ENCODE peak calls at places on chromosomes 13 and 19, in four cellular contexts. I is heart left ventricle, O is GM12892, U is uterus. Z is an unnamed sample.

GRCh38 chr13:95248953-95249352 is 52.3 kb downstream of the ABCC4 start:
- DNase-seq in I (no peak), O (no peak), U (no peak), Z (no peak)

GRCh38 chr13:93561553-93561952 is 334.9 kb downstream of the GPC6 start:
- DNase-seq in I (no peak), O (no peak), U (no peak), Z (no peak)

GRCh38 chr19:18496167-18496979 is 25.5 kb downstream of the ELL start:
- DNase-seq in I (no peak), O (no peak), U (no peak), Z (peak)

GRCh38 chr13:99392126-99392805 is 85.1 kb upstream of the GPR183 start:
- DNase-seq in I (no peak), O (no peak), U (no peak), Z (no peak)

GRCh38 chr13:95710313-95710712 is 33.4 kb downstream of the DNAJC3 start:
- DNase-seq in I (no peak), O (no peak), U (no peak), Z (no peak)

GRCh38 chr13:21831654-21832324 is 160.9 kb downstream of the FGF9 start:
- DNase-seq in I (no peak), O (no peak), U (no peak), Z (no peak)

GRCh38 chr13:90375851-90376250 is 971.6 kb upstream of the MIR17HG start:
- DNase-seq in I (no peak), O (no peak), U (no peak), Z (no peak)

GRCh38 chr19:982567-983170 is 1.5 kb upstream of the WDR18 start:
- DNase-seq in I (peak), O (peak), U (peak), Z (peak)

GRCh38 chr13:47545206-47545605 is 455.9 kb downstream of the SUCLA2 start:
- DNase-seq in I (no peak), O (no peak), U (no peak), Z (no peak)

GRCh38 chr13:112729408-112729807 is 39.6 kb downstream of the ATP11A start:
- DNase-seq in I (peak), O (no peak), U (no peak), Z (no peak)

GRCh38 chr13:31310781-31311180 is 111.0 kb downstream of the B3GLCT start:
- DNase-seq in I (peak), O (no peak), U (no peak), Z (no peak)

GRCh38 chr13:57946361-57946760 is 314.8 kb downstream of the PCDH17 start:
- DNase-seq in I (no peak), O (no peak), U (no peak), Z (no peak)

GRCh38 chr13:93859666-93860065 is 619.8 kb downstream of the DCT start:
- DNase-seq in I (no peak), O (no peak), U (no peak), Z (no peak)

GRCh38 chr19:18558202-18558555 is 509 bp downstream of the KXD1 start:
- DNase-seq in I (no peak), O (no peak), U (no peak), Z (no peak)

GRCh38 chr13:59623516-59623915 is 540.2 kb downstream of the DIAPH3 start:
- DNase-seq in I (no peak), O (no peak), U (no peak), Z (no peak)

GRCh38 chr19:2217591-2217990 is 18.5 kb downstream of the PLEKHJ1 start:
- DNase-seq in I (no peak), O (no peak), U (no peak), Z (no peak)
- TF ChIP-seq POLR2A in I (no peak), O (no peak), U (no peak), Z (no peak)

GRCh38 chr19:31284621-31285020 is 64.6 kb downstream of the TSHZ3 start:
- DNase-seq in I (no peak), O (no peak), U (no peak), Z (no peak)

GRCh38 chr19:31283701-31284100 is 65.5 kb downstream of the TSHZ3 start:
- DNase-seq in I (no peak), O (no peak), U (no peak), Z (no peak)

GRCh38 chr19:31289381-31289880 is 59.8 kb downstream of the TSHZ3 start:
- DNase-seq in I (no peak), O (no peak), U (no peak), Z (no peak)

GRCh38 chr19:31285744-31286143 is 63.5 kb downstream of the TSHZ3 start:
- DNase-seq in I (no peak), O (no peak), U (peak), Z (no peak)

GRCh38 chr19:31286491-31286890 is 62.7 kb downstream of the TSHZ3 start:
- DNase-seq in I (no peak), O (no peak), U (no peak), Z (no peak)
- TF ChIP-seq POLR2A in I (no peak), O (no peak), U (no peak), Z (no peak)

GRCh38 chr19:54148158-54148557 is 10.6 kb downstream of the CNOT3 start:
- DNase-seq in I (no peak), O (no peak), U (no peak), Z (no peak)

GRCh38 chr19:54149021-54149812 is 10.3 kb downstream of the LENG1 start:
- DNase-seq in I (no peak), O (no peak), U (no peak), Z (no peak)

GRCh38 chr19:54145541-54146158 is 8.1 kb downstream of the CNOT3 start:
- DNase-seq in I (no peak), O (no peak), U (no peak), Z (no peak)

GRCh38 chr19:54151362-54152035 is 8.0 kb downstream of the LENG1 start:
- DNase-seq in I (no peak), O (no peak), U (no peak), Z (no peak)

GRCh38 chr19:54147676-54148075 is 10.1 kb downstream of the CNOT3 start:
- DNase-seq in I (no peak), O (no peak), U (no peak), Z (no peak)
- TF ChIP-seq POLR2A in I (no peak), O (no peak), U (no peak), Z (no peak)

GRCh38 chr19:30626567-30626966 is 254.4 kb downstream of the ZNF536 start:
- DNase-seq in I (no peak), O (no peak), U (no peak), Z (no peak)
- TF ChIP-seq POLR2A in I (no peak), O (no peak), U (no peak), Z (no peak)

GRCh38 chr13:51966186-51966585 is 45.1 kb downstream of the ATP7B start:
- DNase-seq in I (no peak), O (no peak), U (no peak), Z (no peak)

GRCh38 chr13:51971520-51972426 is 39.5 kb downstream of the ATP7B start:
- DNase-seq in I (no peak), O (no peak), U (no peak), Z (no peak)

GRCh38 chr13:51970251-51970793 is 40.9 kb downstream of the ATP7B start:
- DNase-seq in I (no peak), O (no peak), U (no peak), Z (no peak)

GRCh38 chr13:51967482-51968446 is 43.5 kb downstream of the ATP7B start:
- DNase-seq in I (no peak), O (no peak), U (no peak), Z (no peak)
- TF ChIP-seq POLR2A in I (no peak), O (no peak), U (no peak), Z (no peak)

GRCh38 chr19:40799558-40800338 is 757 bp downstream of the EGLN2 start:
- DNase-seq in I (peak), O (no peak), U (peak), Z (peak)

GRCh38 chr19:40797963-40798222 is 1.1 kb upstream of the EGLN2 start:
- DNase-seq in I (no peak), O (no peak), U (no peak), Z (no peak)

GRCh38 chr19:40798997-40799557 is at the start of gene EGLN2:
- DNase-seq in I (no peak), O (peak), U (no peak), Z (peak)

GRCh38 chr19:40797166-40797962 is 1.6 kb upstream of the EGLN2 start:
- DNase-seq in I (no peak), O (no peak), U (peak), Z (no peak)

DNA sequence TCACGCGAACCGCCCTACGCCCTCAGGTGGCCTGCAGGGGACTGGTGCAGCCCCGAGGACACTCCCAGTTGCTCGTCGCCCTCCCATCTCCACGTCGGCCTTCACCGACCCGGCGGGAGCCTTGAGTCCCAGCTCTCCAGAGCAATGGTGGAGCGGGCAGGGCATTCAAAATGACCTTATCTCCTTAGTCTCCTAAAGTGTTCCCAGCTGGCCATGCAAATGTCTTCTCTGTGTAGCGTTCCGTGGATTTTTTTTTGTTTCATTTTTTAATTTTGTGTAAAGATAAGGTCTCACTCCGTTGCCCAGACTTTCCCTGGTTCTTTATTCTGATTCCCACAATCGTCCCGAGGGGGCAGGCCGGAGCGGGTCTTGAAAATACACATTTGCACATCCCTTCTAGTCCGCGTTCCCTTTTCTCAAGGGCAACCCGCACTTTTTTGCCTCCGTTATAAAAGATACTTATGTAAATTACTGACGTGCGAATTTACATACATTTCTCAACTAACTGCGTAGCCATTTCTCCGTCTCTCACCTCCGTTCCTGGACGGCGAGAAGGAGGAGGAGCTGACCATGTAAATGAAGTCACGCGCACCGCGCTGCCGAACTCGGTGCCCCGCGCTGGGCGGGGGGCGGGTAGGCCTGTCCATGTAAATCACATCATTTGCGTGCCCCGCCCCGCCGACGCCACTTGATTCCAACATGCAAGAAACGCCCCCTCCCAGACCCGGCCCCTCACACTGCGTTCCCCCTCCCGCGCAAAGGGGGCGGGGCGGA is 581 bp upstream of the EGLN2 start:
- DNase-seq in I (peak), O (peak), U (peak), Z (peak)
- TF ChIP-seq POLR2A in I (no peak), O (peak), U (peak), Z (peak)

GRCh38 chr19:48689438-48689837 is 6.3 kb upstream of the FUT2 start:
- DNase-seq in I (no peak), O (no peak), U (peak), Z (no peak)
- TF ChIP-seq POLR2A in I (no peak), O (no peak), U (no peak), Z (no peak)

GRCh38 chr19:3511506-3512251 is 5.6 kb downstream of the FZR1 start:
- DNase-seq in I (no peak), O (no peak), U (no peak), Z (no peak)

GRCh38 chr19:3508771-3509535 is 2.8 kb downstream of the FZR1 start:
- DNase-seq in I (no peak), O (no peak), U (no peak), Z (no peak)

GRCh38 chr19:3510727-3511126 is 4.6 kb downstream of the FZR1 start:
- DNase-seq in I (no peak), O (no peak), U (no peak), Z (no peak)

GRCh38 chr19:3507371-3508120 is 1.4 kb downstream of the FZR1 start:
- DNase-seq in I (no peak), O (no peak), U (peak), Z (peak)

DNA sequence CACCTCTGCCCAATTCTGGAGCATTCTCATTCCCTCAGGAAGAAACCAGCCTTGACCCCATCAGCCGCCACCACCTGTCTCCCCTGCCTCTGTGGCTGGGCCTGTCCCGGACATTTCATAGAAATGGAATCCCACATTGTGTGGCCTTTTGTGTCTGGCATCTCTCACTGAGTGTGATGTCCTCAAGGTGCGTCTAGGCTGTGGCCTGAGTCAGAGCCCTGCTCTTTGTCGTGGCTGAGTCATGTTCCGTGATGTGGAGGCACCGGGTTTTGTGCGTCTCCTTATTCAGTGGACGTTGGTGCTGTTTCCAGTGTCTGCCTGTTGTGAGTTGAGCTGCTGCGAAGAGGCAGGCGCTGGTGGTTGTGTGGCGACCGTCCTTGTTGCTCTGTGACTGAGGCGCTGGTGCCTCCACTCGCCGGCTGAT is 3.5 kb downstream of the FZR1 start:
- DNase-seq in I (no peak), O (no peak), U (no peak), Z (no peak)
- TF ChIP-seq POLR2A in I (no peak), O (no peak), U (no peak), Z (no peak)

DNA sequence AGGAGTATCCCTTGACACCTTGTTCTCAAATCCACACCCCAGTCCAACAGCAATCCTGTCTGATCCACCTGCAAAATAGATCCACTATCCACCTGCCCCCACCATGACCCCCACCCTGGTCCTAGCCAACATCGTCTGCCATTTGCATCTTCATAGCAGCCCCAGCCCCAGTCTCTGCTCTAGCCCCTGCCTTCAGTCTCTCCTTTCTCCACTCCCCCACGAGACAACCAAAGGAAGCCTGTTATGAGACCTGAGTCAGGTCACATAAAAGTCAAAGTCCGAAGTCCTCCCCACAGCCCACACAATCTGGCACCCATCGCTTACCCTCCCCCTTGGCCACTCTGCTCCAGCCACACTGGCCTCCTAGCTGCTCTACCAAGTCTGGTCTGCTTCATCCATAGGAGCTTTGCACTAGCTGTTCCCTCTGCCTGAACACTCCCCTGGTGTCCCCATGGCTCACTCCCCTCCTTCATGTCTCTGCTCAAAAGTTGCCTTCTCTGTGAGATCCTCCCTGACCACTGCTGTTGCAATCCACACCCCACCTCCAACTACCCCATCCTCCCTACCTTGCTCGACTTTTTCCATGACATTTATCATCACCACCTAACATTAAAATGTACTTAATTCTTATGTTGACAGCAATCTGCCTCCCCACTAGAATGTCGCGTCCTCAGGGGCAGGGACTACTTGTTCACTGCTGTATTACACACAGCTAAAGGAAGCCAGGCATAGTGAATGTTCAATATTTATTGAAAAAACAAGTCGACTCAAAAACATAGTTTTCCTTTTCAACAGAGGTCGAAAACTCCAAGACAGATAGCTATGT is 1.2 kb upstream of the PLEKHG2 start:
- DNase-seq in I (peak), O (no peak), U (peak), Z (no peak)
- TF ChIP-seq POLR2A in I (no peak), O (peak), U (peak), Z (no peak)

GRCh38 chr19:29665826-29666633 is 769 bp downstream of the PLEKHF1 start:
- DNase-seq in I (peak), O (no peak), U (peak), Z (no peak)
- TF ChIP-seq POLR2A in I (peak), O (no peak), U (peak), Z (no peak)